ENCODE peak calls at places on chromosomes 2 and 18, in four cellular contexts. One of them, this sample, is unnamed.

GRCh38 chr2:236889791-236890704 is 195.6 kb upstream of the COPS8 start:
- DNase-seq in K562: no peak
- DNase-seq in prostate gland: no peak
- DNase-seq in NB4: no peak
- DNase-seq in this sample: peak; percentile 8

GRCh38 chr2:177636672-177637071 is 244.1 kb downstream of the AGPS start:
- DNase-seq in K562: no peak
- DNase-seq in prostate gland: no peak
- DNase-seq in NB4: peak; percentile 43
- DNase-seq in this sample: no peak

GRCh38 chr2:131105950-131106801 is 1.0 kb downstream of the PLEKHB2 start:
- DNase-seq in K562: peak; percentile 44
- DNase-seq in prostate gland: no peak
- DNase-seq in NB4: peak; percentile 71
- DNase-seq in this sample: peak; percentile 86

GRCh38 chr2:26712486-26713465 is 20.3 kb downstream of the KCNK3 start:
- DNase-seq in K562: no peak
- DNase-seq in prostate gland: no peak
- DNase-seq in NB4: no peak
- DNase-seq in this sample: no peak

GRCh38 chr2:237062585-237062984 is 23.1 kb upstream of the COPS8 start:
- DNase-seq in K562: no peak
- DNase-seq in prostate gland: no peak
- DNase-seq in NB4: no peak
- DNase-seq in this sample: no peak

GRCh38 chr2:208984376-208985100 is 439.3 kb upstream of the MAP2 start:
- DNase-seq in K562: no peak
- DNase-seq in prostate gland: no peak
- DNase-seq in NB4: no peak
- DNase-seq in this sample: no peak

GRCh38 chr2:202530038-202530437 is 104.7 kb upstream of the FAM117B start:
- DNase-seq in K562: no peak
- DNase-seq in prostate gland: no peak
- DNase-seq in NB4: peak; percentile 20
- DNase-seq in this sample: no peak

GRCh38 chr2:204005940-204006721 is 69.6 kb downstream of the ICOS start:
- DNase-seq in K562: no peak
- DNase-seq in prostate gland: no peak
- DNase-seq in NB4: no peak
- DNase-seq in this sample: no peak

GRCh38 chr2:155696561-155696960 is 636.0 kb downstream of the NR4A2 start:
- DNase-seq in K562: no peak
- DNase-seq in prostate gland: no peak
- DNase-seq in NB4: no peak
- DNase-seq in this sample: no peak

GRCh38 chr18:47265197-47265596 is 13.7 kb upstream of the SKOR2 start:
- DNase-seq in K562: no peak
- DNase-seq in prostate gland: no peak
- DNase-seq in NB4: no peak
- DNase-seq in this sample: no peak

GRCh38 chr2:186590538-186591441 is 934 bp downstream of the ITGAV start:
- DNase-seq in K562: peak; percentile 44
- DNase-seq in prostate gland: peak; percentile 48
- DNase-seq in NB4: peak; percentile 71
- DNase-seq in this sample: no peak

GRCh38 chr2:178819992-178820391 is 12.8 kb upstream of the TTN start:
- DNase-seq in K562: no peak
- DNase-seq in prostate gland: no peak
- DNase-seq in NB4: no peak
- DNase-seq in this sample: no peak

GRCh38 chr2:86476092-86476491 is 34.9 kb downstream of the KDM3A start:
- DNase-seq in K562: no peak
- DNase-seq in prostate gland: no peak
- DNase-seq in NB4: no peak
- DNase-seq in this sample: no peak

GRCh38 chr2:7899923-7900322 is 781.9 kb upstream of the ID2 start:
- DNase-seq in K562: no peak
- DNase-seq in prostate gland: no peak
- DNase-seq in NB4: peak; percentile 28
- DNase-seq in this sample: no peak

GRCh38 chr2:19901201-19901457 is 654 bp downstream of the TTC32 start:
- DNase-seq in K562: no peak
- DNase-seq in prostate gland: no peak
- DNase-seq in NB4: no peak
- DNase-seq in this sample: no peak

GRCh38 chr2:7887441-7887840 is 794.4 kb upstream of the ID2 start:
- DNase-seq in K562: no peak
- DNase-seq in prostate gland: no peak
- DNase-seq in NB4: no peak
- DNase-seq in this sample: no peak

GRCh38 chr2:96484096-96484495 is 21.1 kb downstream of the NEURL3 start:
- DNase-seq in K562: no peak
- DNase-seq in prostate gland: no peak
- DNase-seq in NB4: no peak
- DNase-seq in this sample: no peak

GRCh38 chr18:2913398-2914005 is 66.7 kb downstream of the EMILIN2 start:
- DNase-seq in K562: no peak
- DNase-seq in prostate gland: no peak
- DNase-seq in NB4: no peak
- DNase-seq in this sample: no peak

GRCh38 chr2:241390301-241391206 is 34.5 kb downstream of the FARP2 start:
- DNase-seq in K562: no peak
- DNase-seq in prostate gland: peak; percentile 24
- DNase-seq in NB4: no peak
- DNase-seq in this sample: no peak

GRCh38 chr2:239181601-239182471 is 219.0 kb downstream of the HDAC4 start:
- DNase-seq in K562: no peak
- DNase-seq in prostate gland: no peak
- DNase-seq in NB4: no peak
- DNase-seq in this sample: no peak

GRCh38 chr2:240178564-240178963 is 38.1 kb upstream of the OTOS start:
- DNase-seq in K562: no peak
- DNase-seq in prostate gland: no peak
- DNase-seq in NB4: no peak
- DNase-seq in this sample: no peak

DNA sequence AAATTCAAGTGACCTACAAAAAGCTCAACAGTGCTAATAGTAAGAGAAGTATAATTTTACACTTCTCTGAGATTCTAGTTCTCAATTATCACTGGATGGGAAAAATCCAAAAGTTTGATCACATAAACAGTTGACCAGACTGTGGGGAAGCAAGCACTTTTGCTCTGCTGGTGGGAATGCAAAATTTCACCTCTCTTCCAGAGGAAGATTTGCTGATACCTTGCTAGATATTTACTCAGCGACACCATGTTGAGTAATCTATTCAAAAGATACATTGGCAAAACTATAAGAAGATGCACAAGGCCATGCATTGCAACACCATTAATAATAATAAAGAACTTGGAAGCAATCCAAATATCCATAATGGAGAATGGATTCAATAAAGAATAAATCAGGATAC is 204.4 kb downstream of the MREG start:
- DNase-seq in K562: peak; percentile 23
- DNase-seq in prostate gland: no peak
- DNase-seq in NB4: no peak
- DNase-seq in this sample: no peak
- TF ChIP-seq CTCF in K562: peak; percentile 24
- TF ChIP-seq CTCF in prostate gland: no peak
- TF ChIP-seq CTCF in NB4: no peak
- TF ChIP-seq CTCF in this sample: no peak

GRCh38 chr2:149021271-149021719 is 17.2 kb upstream of the LYPD6B start:
- DNase-seq in K562: no peak
- DNase-seq in prostate gland: no peak
- DNase-seq in NB4: no peak
- DNase-seq in this sample: peak; percentile 50

GRCh38 chr2:149020432-149020851 is 18.1 kb upstream of the LYPD6B start:
- DNase-seq in K562: no peak
- DNase-seq in prostate gland: peak; percentile 65
- DNase-seq in NB4: peak; percentile 26
- DNase-seq in this sample: no peak

GRCh38 chr2:149023091-149023490 is 15.4 kb upstream of the LYPD6B start:
- DNase-seq in K562: no peak
- DNase-seq in prostate gland: peak; percentile 1
- DNase-seq in NB4: no peak
- DNase-seq in this sample: peak; percentile 42

GRCh38 chr2:149019768-149020167 is 18.7 kb upstream of the LYPD6B start:
- DNase-seq in K562: no peak
- DNase-seq in prostate gland: no peak
- DNase-seq in NB4: peak; percentile 29
- DNase-seq in this sample: no peak

DNA sequence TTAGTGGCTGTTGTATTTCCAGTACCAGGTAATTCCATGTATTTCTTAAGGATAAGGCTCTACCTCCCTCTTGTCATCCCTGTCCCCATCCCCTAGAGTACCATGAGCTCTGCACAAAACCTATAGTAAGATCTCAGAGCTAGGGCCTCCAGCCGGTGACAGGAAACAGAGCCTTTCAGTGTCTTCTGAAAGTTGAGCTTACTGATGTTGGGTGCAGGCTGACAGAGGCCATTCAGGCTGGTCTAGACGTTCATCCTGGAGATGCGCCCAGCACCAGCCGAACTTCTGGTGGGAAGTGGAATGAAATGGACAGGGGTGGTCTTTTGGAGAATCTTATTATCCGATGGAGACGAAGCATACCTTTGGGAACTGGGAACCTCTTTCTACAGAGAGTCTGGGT is 16.7 kb upstream of the LYPD6B start:
- DNase-seq in K562: no peak
- DNase-seq in prostate gland: no peak
- DNase-seq in NB4: no peak
- DNase-seq in this sample: peak; percentile 48
- TF ChIP-seq POLR2A in K562: no peak
- TF ChIP-seq POLR2A in prostate gland: no peak
- TF ChIP-seq POLR2A in NB4: no peak
- TF ChIP-seq POLR2A in this sample: no peak

DNA sequence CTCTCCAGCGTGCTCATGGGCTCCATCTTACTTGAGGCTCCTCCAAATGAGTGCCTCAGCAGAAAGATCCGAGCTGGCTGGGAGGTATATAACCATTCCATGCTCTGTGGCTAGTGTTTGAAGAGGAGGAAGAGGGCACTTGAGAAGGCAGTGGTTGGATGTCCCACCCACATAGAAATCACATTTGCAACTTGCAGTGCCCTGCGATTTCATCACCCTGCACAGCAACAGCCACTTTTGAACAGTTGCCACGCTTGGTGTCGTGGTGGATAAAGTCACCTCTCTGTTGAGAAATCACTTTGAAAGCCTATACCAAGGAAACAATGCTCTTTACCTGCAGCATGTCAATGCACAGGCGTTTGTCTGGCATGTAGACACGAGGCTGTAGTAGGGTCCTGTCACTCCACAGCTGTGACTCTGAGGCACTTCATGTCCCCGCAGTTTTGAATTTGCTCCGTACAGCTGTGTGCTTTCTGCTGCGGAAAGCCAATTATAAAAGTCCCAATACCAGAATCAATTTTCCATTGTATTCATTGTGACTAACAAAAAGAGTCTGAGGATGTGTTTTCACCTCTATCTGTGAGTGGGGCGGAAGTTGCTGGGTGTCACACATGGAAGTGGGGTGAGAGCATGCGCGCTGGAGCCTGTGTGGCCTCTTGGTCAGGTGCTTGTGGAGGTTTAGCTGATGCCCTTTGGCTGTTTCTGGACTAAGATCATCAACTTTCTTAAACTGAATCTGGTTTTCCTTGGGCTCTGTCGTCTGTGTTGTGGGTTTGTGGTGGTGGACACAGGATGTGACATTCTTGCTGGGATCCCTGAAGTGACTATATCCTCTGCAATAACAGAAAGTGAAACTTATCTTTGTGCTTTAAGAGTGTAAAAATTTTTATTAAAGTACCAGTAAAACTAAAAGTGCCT is 2.8 kb downstream of the CNDP2 start:
- DNase-seq in K562: peak; percentile 31
- DNase-seq in prostate gland: no peak
- DNase-seq in NB4: peak; percentile 81
- DNase-seq in this sample: peak; percentile 49
- TF ChIP-seq CTCF in K562: no peak
- TF ChIP-seq CTCF in prostate gland: no peak
- TF ChIP-seq CTCF in NB4: no peak
- TF ChIP-seq CTCF in this sample: no peak

GRCh38 chr18:22250591-22250996 is 81.2 kb downstream of the GATA6 start:
- DNase-seq in K562: no peak
- DNase-seq in prostate gland: no peak
- DNase-seq in NB4: no peak
- DNase-seq in this sample: no peak
- TF ChIP-seq POLR2A in K562: no peak
- TF ChIP-seq POLR2A in prostate gland: no peak
- TF ChIP-seq POLR2A in NB4: no peak
- TF ChIP-seq POLR2A in this sample: no peak

GRCh38 chr2:142734770-142735169 is 142.7 kb upstream of the KYNU start:
- DNase-seq in K562: no peak
- DNase-seq in prostate gland: no peak
- DNase-seq in NB4: peak; percentile 20
- DNase-seq in this sample: no peak
- TF ChIP-seq CTCF in K562: no peak
- TF ChIP-seq CTCF in prostate gland: no peak
- TF ChIP-seq CTCF in NB4: no peak
- TF ChIP-seq CTCF in this sample: no peak